ENCODE peak calls at places on chromosomes 16 and 17, in seven cellular contexts. A is HFF-Myc; D is mucosa of gallbladder; J is stimulated activated CD4-positive, alpha-beta T cell treated with anti-CD3 and anti-CD28 coated beads, Interleukin-1b, Interleukin-23, amount 100 ng/mL, for 24 hours; Y is AG08396; M is fibroblast of lung; L is endodermal cell. P is an unnamed sample.

GRCh38 chr16:86308514-86308913 is 201.8 kb upstream of the FOXF1 start:
- DNase-seq in D (no peak), L (no peak), J (no peak), M (no peak), Y (no peak), A (no peak), P (no peak)

GRCh38 chr16:83878838-83879237 is 20.1 kb upstream of the MLYCD start:
- DNase-seq in M (peak; percentile 70), A (peak; percentile 24), Y (peak; percentile 47), L (no peak), J (no peak), D (no peak), P (peak; percentile 10)

GRCh38 chr17:64245218-64246145 is 17.6 kb downstream of the TEX2 start:
- DNase-seq in J (no peak), Y (no peak), L (peak; percentile 18), D (no peak), A (peak; percentile 33), M (no peak), P (no peak)

GRCh38 chr17:38870259-38871165 is 654 bp downstream of the LASP1 start:
- DNase-seq in D (peak; percentile 77), J (no peak), A (no peak), M (peak; percentile 54), Y (peak; percentile 69), L (no peak), P (no peak)

GRCh38 chr17:21464611-21465021 is 88.5 kb downstream of the KCNJ12 start:
- DNase-seq in A (no peak), L (peak; percentile 79), D (no peak), M (no peak), J (no peak), Y (no peak), P (no peak)

GRCh38 chr16:51854401-51854951 is 692.5 kb downstream of the TOX3 start:
- DNase-seq in L (peak; percentile 62), Y (no peak), J (no peak), A (no peak), M (no peak), D (no peak), P (no peak)

GRCh38 chr16:83365166-83365565 is 442.6 kb upstream of the HSBP1 start:
- DNase-seq in A (no peak), M (no peak), Y (no peak), D (no peak), L (no peak), J (no peak), P (peak; percentile 70)

GRCh38 chr16:83603981-83604570 is 203.7 kb upstream of the HSBP1 start:
- DNase-seq in M (no peak), D (no peak), L (no peak), A (no peak), J (no peak), Y (no peak), P (no peak)

GRCh38 chr17:45834471-45835396 is 9.9 kb upstream of the SPPL2C start:
- DNase-seq in A (no peak), J (no peak), Y (no peak), L (no peak), M (no peak), D (no peak), P (no peak)

GRCh38 chr16:89410794-89411309 is 79.5 kb downstream of the ANKRD11 start:
- DNase-seq in L (no peak), A (peak; percentile 52), Y (peak; percentile 84), J (no peak), M (peak; percentile 93), D (peak; percentile 89), P (peak; percentile 88)

GRCh38 chr17:78315355-78316114 is 44.3 kb downstream of the SOCS3 start:
- DNase-seq in A (peak; percentile 82), M (peak; percentile 92), L (peak; percentile 86), D (peak; percentile 50), J (peak; percentile 48), Y (peak; percentile 92), P (no peak)

GRCh38 chr17:21085707-21086106 is 41.1 kb upstream of the DHRS7B start:
- DNase-seq in J (no peak), D (no peak), Y (no peak), M (no peak), A (no peak), L (no peak), P (no peak)

GRCh38 chr17:2874211-2874686 is 78.0 kb downstream of the RAP1GAP2 start:
- DNase-seq in M (no peak), J (no peak), L (peak; percentile 92), A (no peak), D (no peak), Y (no peak), P (no peak)

GRCh38 chr16:73053379-73054130 is 5.6 kb upstream of the ZFHX3 start:
- DNase-seq in L (peak; percentile 73), A (no peak), M (peak; percentile 77), D (no peak), J (no peak), Y (no peak), P (peak; percentile 24)

GRCh38 chr16:23006380-23006779 is 142.9 kb downstream of the USP31 start:
- DNase-seq in M (no peak), A (no peak), D (no peak), Y (no peak), L (no peak), J (no peak), P (no peak)

GRCh38 chr17:61007980-61008379 is 330.3 kb downstream of the BCAS3 start:
- DNase-seq in M (peak; percentile 18), L (no peak), Y (no peak), J (no peak), D (peak; percentile 14), A (no peak), P (no peak)

GRCh38 chr16:64459821-64460220 is 662.0 kb downstream of the CDH11 start:
- DNase-seq in A (no peak), J (no peak), Y (no peak), M (peak; percentile 47), D (no peak), L (no peak), P (no peak)

GRCh38 chr16:2425008-2425518 is 4.2 kb upstream of the CCNF start:
- DNase-seq in M (no peak), A (no peak), J (no peak), L (no peak), Y (no peak), D (no peak), P (no peak)

GRCh38 chr16:50403491-50403890 is 34.7 kb upstream of the BRD7 start:
- DNase-seq in D (no peak), A (no peak), L (no peak), M (no peak), Y (no peak), J (no peak), P (no peak)

GRCh38 chr16:9300252-9300651 is 208.8 kb downstream of the HAPSTR1 start:
- DNase-seq in A (no peak), L (no peak), J (no peak), Y (no peak), M (no peak), D (no peak), P (no peak)

GRCh38 chr16:82481455-82481854 is 145.3 kb upstream of the CDH13 start:
- DNase-seq in A (no peak), D (no peak), M (no peak), J (no peak), L (peak; percentile 3), Y (no peak), P (no peak)

GRCh38 chr17:48483004-48483403 is 47.8 kb downstream of the HOXB1 start:
- DNase-seq in D (no peak), A (no peak), L (no peak), M (no peak), Y (no peak), J (no peak), P (no peak)

GRCh38 chr17:55225237-55225636 is 39.5 kb upstream of the HLF start:
- DNase-seq in J (no peak), Y (no peak), D (no peak), A (no peak), L (no peak), M (no peak), P (no peak)

GRCh38 chr17:17767497-17768286 is 69.1 kb downstream of the SREBF1 start:
- DNase-seq in D (no peak), J (no peak), Y (no peak), L (no peak), A (no peak), M (no peak), P (no peak)

GRCh38 chr16:57067347-57067746 is 25.0 kb upstream of the CPNE2 start:
- DNase-seq in Y (no peak), A (no peak), M (no peak), L (no peak), J (no peak), D (no peak), P (no peak)

GRCh38 chr16:54957403-54957802 is 26.7 kb downstream of the IRX5 start:
- DNase-seq in D (no peak), M (no peak), A (no peak), Y (no peak), J (no peak), L (peak; percentile 67), P (no peak)

GRCh38 chr17:77476920-77477805 is 336.4 kb downstream of the SEC14L1 start:
- DNase-seq in D (peak; percentile 69), M (peak; percentile 99), L (no peak), J (no peak), A (peak; percentile 89), Y (peak; percentile 92), P (peak; percentile 33)